ENCODE peak calls at places on chromosomes 13 and 19, in ten cellular contexts. N, Z, W, Q, K, B, T, I, U and J are unnamed samples.

GRCh38 chr19:3665681-3666544 is 34.4 kb downstream of the PIP5K1C start:
- DNase-seq in W (peak; percentile 24), Q (peak; percentile 66), N (peak; percentile 82), U (peak; percentile 79), T (no peak), B (no peak), I (peak; percentile 77), K (peak; percentile 62), Z (no peak), J (peak; percentile 69)

GRCh38 chr13:27461940-27462584 is 11.7 kb upstream of the MTIF3 start:
- DNase-seq in U (no peak), I (no peak), Q (no peak), W (no peak), Z (no peak), T (no peak), B (no peak), N (no peak), K (no peak), J (no peak)

GRCh38 chr19:10402441-10403038 is 802 bp downstream of the CDC37 start:
- DNase-seq in N (no peak), T (no peak), Z (peak; percentile 18), B (no peak), Q (peak; percentile 39), K (peak; percentile 47), I (peak; percentile 44), U (no peak), W (peak; percentile 35), J (peak; percentile 55)

GRCh38 chr19:46862974-46863632 is 2.3 kb downstream of the ARHGAP35 start:
- DNase-seq in U (no peak), T (no peak), I (no peak), Q (no peak), Z (no peak), W (no peak), B (no peak), N (peak; percentile 21), K (no peak), J (no peak)

GRCh38 chr19:41321600-41322270 is 11.8 kb downstream of the CCDC97 start:
- DNase-seq in Z (peak; percentile 86), K (peak; percentile 60), Q (peak; percentile 80), T (no peak), U (peak; percentile 90), B (no peak), I (peak; percentile 44), N (no peak), W (peak; percentile 77), J (no peak)

GRCh38 chr19:41384351-41384750 is 8.0 kb downstream of the TMEM91 start:
- DNase-seq in B (no peak), K (no peak), U (no peak), N (no peak), T (no peak), Z (no peak), Q (no peak), I (no peak), W (no peak), J (no peak)

GRCh38 chr13:109764474-109765292 is 21.7 kb downstream of the IRS2 start:
- DNase-seq in T (no peak), W (no peak), Z (peak; percentile 69), I (no peak), B (no peak), U (no peak), N (no peak), K (no peak), Q (peak; percentile 24), J (peak; percentile 90)

GRCh38 chr19:5214371-5214770 is 126.2 kb downstream of the PTPRS start:
- DNase-seq in N (no peak), T (no peak), Z (no peak), Q (no peak), K (no peak), W (no peak), I (no peak), U (no peak), B (no peak), J (no peak)

GRCh38 chr13:55816976-55817601 is 1323.6 kb upstream of the PRR20A start:
- DNase-seq in W (no peak), Q (no peak), K (no peak), N (no peak), T (no peak), B (no peak), Z (no peak), U (no peak), I (no peak), J (no peak)

GRCh38 chr13:29621401-29621800 is 25.9 kb upstream of the SLC7A1 start:
- DNase-seq in B (no peak), I (no peak), U (no peak), Z (peak; percentile 73), N (no peak), K (no peak), W (peak; percentile 29), Q (no peak), T (no peak), J (no peak)

GRCh38 chr13:73056054-73056962 is 2.5 kb upstream of the KLF5 start:
- DNase-seq in Q (peak; percentile 8), Z (peak; percentile 80), U (peak; percentile 31), T (no peak), W (peak; percentile 84), N (no peak), K (peak; percentile 45), B (peak; percentile 44), I (no peak), J (no peak)

GRCh38 chr19:690203-690602 is 5.0 kb downstream of the PRSS57 start:
- DNase-seq in Z (no peak), I (no peak), K (no peak), N (no peak), U (no peak), T (no peak), W (no peak), B (no peak), Q (no peak), J (no peak)

GRCh38 chr13:113956571-113956970 is 17.3 kb downstream of the C13orf46 start:
- DNase-seq in B (no peak), N (peak; percentile 18), U (no peak), W (no peak), Z (no peak), T (no peak), I (no peak), K (no peak), Q (no peak), J (no peak)

GRCh38 chr19:38251564-38252051 is 4.6 kb downstream of the PPP1R14A start:
- DNase-seq in B (no peak), U (no peak), Z (no peak), K (peak; percentile 56), T (peak; percentile 85), W (no peak), Q (no peak), I (no peak), N (no peak), J (no peak)

GRCh38 chr13:49314344-49314882 is 66.7 kb downstream of the CDADC1 start:
- DNase-seq in K (no peak), N (no peak), Q (no peak), I (no peak), Z (no peak), T (no peak), U (no peak), B (no peak), W (no peak), J (no peak)

GRCh38 chr19:3852614-3853254 is 16.1 kb downstream of the ZFR2 start:
- DNase-seq in I (no peak), W (peak; percentile 76), Z (peak; percentile 75), Q (no peak), N (peak; percentile 62), B (peak; percentile 59), K (no peak), T (no peak), U (peak; percentile 95), J (peak; percentile 14)

GRCh38 chr13:114057131-114058050 is 75.0 kb downstream of the RASA3 start:
- DNase-seq in Q (no peak), N (no peak), I (no peak), U (no peak), T (no peak), B (no peak), Z (no peak), K (no peak), W (no peak), J (no peak)

GRCh38 chr19:916645-917322 is 349 bp upstream of the KISS1R start:
- DNase-seq in B (no peak), K (peak; percentile 74), I (peak; percentile 78), U (no peak), N (no peak), Z (no peak), W (no peak), T (no peak), Q (peak; percentile 71), J (no peak)

GRCh38 chr19:40803857-40804782 is 5.1 kb downstream of the EGLN2 start:
- DNase-seq in B (no peak), N (peak; percentile 77), K (no peak), I (no peak), Z (no peak), T (no peak), W (no peak), Q (no peak), U (no peak), J (no peak)

GRCh38 chr13:43785681-43786471 is 896 bp downstream of the ENOX1 start:
- DNase-seq in Z (peak; percentile 40), B (peak; percentile 64), I (peak; percentile 93), K (peak; percentile 77), U (peak; percentile 44), T (peak; percentile 30), Q (peak; percentile 77), W (peak; percentile 78), N (peak; percentile 68), J (no peak)

GRCh38 chr19:50909240-50910070 is 1.7 kb downstream of the KLK4 start:
- DNase-seq in K (peak; percentile 69), Z (no peak), I (peak; percentile 42), Q (peak; percentile 96), T (peak; percentile 44), W (peak; percentile 25), U (no peak), B (no peak), N (peak; percentile 89), J (peak; percentile 23)

GRCh38 chr13:28718186-28718537 is 608 bp downstream of the SLC46A3 start:
- DNase-seq in Q (no peak), B (no peak), T (no peak), Z (no peak), K (no peak), W (peak; percentile 37), U (no peak), I (no peak), N (no peak), J (no peak)

GRCh38 chr13:27203854-27204253 is 32.2 kb upstream of the USP12 start:
- DNase-seq in I (no peak), Q (no peak), U (no peak), K (no peak), B (no peak), N (no peak), W (peak; percentile 58), Z (peak; percentile 16), T (no peak), J (no peak)

GRCh38 chr13:103812966-103813365 is 746.7 kb upstream of the SLC10A2 start:
- DNase-seq in B (no peak), N (no peak), Z (no peak), K (no peak), Q (no peak), W (peak; percentile 58), U (no peak), T (no peak), I (no peak), J (no peak)

GRCh38 chr19:4208385-4209094 is 20.8 kb upstream of the EBI3 start:
- DNase-seq in K (peak; percentile 55), I (peak; percentile 62), N (peak; percentile 63), Q (peak; percentile 54), W (peak; percentile 48), Z (peak; percentile 48), B (no peak), U (peak; percentile 51), T (no peak), J (no peak)